ENCODE peak calls at places on chromosome 17, in ten cellular contexts. L is naive thymus-derived CD8-positive, alpha-beta T cell; A is AG04450; D is naive B cell; J is Daoy; W is activated B cell treated with CpG ODN at 0.5 μM for 24 hours; H is nucleus accumbens; R is LHCN-M2; Y is CD4-positive, alpha-beta T cell; K is stimulated activated CD8-positive, alpha-beta memory T cell treated with anti-CD3 and anti-CD28 coated beads, Interleukin-15, amount 100 ng/mL, for 24 hours. E is an unnamed sample.

GRCh38 chr17:19743101-19744100 is 4.7 kb downstream of the ALDH3A1 start:
- DNase-seq in L (no peak), A (no peak), D (no peak), J (no peak), W (no peak), H (no peak), R (no peak), Y (no peak), K (no peak), E (no peak)

GRCh38 chr17:65297384-65297783 is 160.2 kb downstream of the RGS9 start:
- DNase-seq in L (no peak), A (no peak), D (no peak), J (no peak), W (no peak), H (no peak), R (peak), Y (no peak), K (no peak), E (no peak)

GRCh38 chr17:45132569-45133463 is 501 bp upstream of the PLCD3 start:
- DNase-seq in L (peak), A (no peak), D (peak), J (peak), W (peak), H (no peak), R (peak), Y (peak), K (peak), E (peak)

GRCh38 chr17:42879596-42879985 is 21.0 kb upstream of the G6PC1 start:
- DNase-seq in L (no peak), A (no peak), D (no peak), J (no peak), W (no peak), H (no peak), R (peak), Y (no peak), K (no peak), E (no peak)

GRCh38 chr17:68134046-68134637 is 98.6 kb downstream of the KPNA2 start:
- DNase-seq in L (no peak), A (no peak), D (no peak), J (no peak), W (no peak), H (no peak), R (no peak), Y (no peak), K (no peak), E (no peak)

GRCh38 chr17:42438600-42439567 is 15.8 kb upstream of the CAVIN1 start:
- DNase-seq in L (peak), A (no peak), D (peak), J (no peak), W (no peak), H (no peak), R (peak), Y (peak), K (no peak), E (no peak)

GRCh38 chr17:40966848-40967247 is at the start of gene KRT39:
- DNase-seq in L (no peak), A (no peak), D (no peak), J (no peak), W (no peak), H (no peak), R (no peak), Y (no peak), K (no peak), E (no peak)

GRCh38 chr17:50360716-50361115 is 12.3 kb downstream of the MRPL27 start:
- DNase-seq in L (no peak), A (no peak), D (no peak), J (no peak), W (no peak), H (no peak), R (no peak), Y (no peak), K (no peak), E (no peak)

GRCh38 chr17:79183221-79184158 is 108.9 kb downstream of the ENGASE start:
- DNase-seq in L (no peak), A (no peak), D (no peak), J (peak), W (no peak), H (no peak), R (no peak), Y (no peak), K (no peak), E (peak)

E was measured in GM12891.